ENCODE peak calls at places on chromosome 13, in six cellular contexts. One of them, this sample, is unnamed.

GRCh38 chr13:73092831-73093230 is 34.0 kb downstream of the KLF5 start:
- DNase-seq in tibial nerve: no peak
- DNase-seq in heart left ventricle: no peak
- DNase-seq in cardiac fibroblast: no peak
- DNase-seq in colonic mucosa: no peak
- DNase-seq in body of pancreas: no peak
- DNase-seq in this sample: peak; percentile 32

GRCh38 chr13:100484708-100485107 is 103.9 kb downstream of the GGACT start:
- DNase-seq in tibial nerve: no peak
- DNase-seq in heart left ventricle: no peak
- DNase-seq in cardiac fibroblast: no peak
- DNase-seq in colonic mucosa: peak; percentile 69
- DNase-seq in body of pancreas: no peak
- DNase-seq in this sample: no peak

GRCh38 chr13:85582890-85583289 is 216.3 kb downstream of the SLITRK6 start:
- DNase-seq in tibial nerve: no peak
- DNase-seq in heart left ventricle: no peak
- DNase-seq in cardiac fibroblast: no peak
- DNase-seq in colonic mucosa: no peak
- DNase-seq in body of pancreas: no peak
- DNase-seq in this sample: peak; percentile 17

GRCh38 chr13:23619073-23619855 is 49.1 kb downstream of the TNFRSF19 start:
- DNase-seq in tibial nerve: no peak
- DNase-seq in heart left ventricle: no peak
- DNase-seq in cardiac fibroblast: peak; percentile 52
- DNase-seq in colonic mucosa: no peak
- DNase-seq in body of pancreas: no peak
- DNase-seq in this sample: no peak

GRCh38 chr13:57627663-57628062 is 3.9 kb upstream of the PCDH17 start:
- DNase-seq in tibial nerve: no peak
- DNase-seq in heart left ventricle: no peak
- DNase-seq in cardiac fibroblast: peak; percentile 53
- DNase-seq in colonic mucosa: no peak
- DNase-seq in body of pancreas: no peak
- DNase-seq in this sample: peak; percentile 59

GRCh38 chr13:103007427-103007762 is 58.8 kb downstream of the SLC10A2 start:
- DNase-seq in tibial nerve: no peak
- DNase-seq in heart left ventricle: no peak
- DNase-seq in cardiac fibroblast: no peak
- DNase-seq in colonic mucosa: no peak
- DNase-seq in body of pancreas: no peak
- DNase-seq in this sample: no peak

GRCh38 chr13:35855531-35856019 is 275.6 kb downstream of the DCLK1 start:
- DNase-seq in tibial nerve: no peak
- DNase-seq in heart left ventricle: no peak
- DNase-seq in cardiac fibroblast: peak; percentile 26
- DNase-seq in colonic mucosa: no peak
- DNase-seq in body of pancreas: no peak
- DNase-seq in this sample: no peak

GRCh38 chr13:97219226-97219625 is 2.9 kb upstream of the MBNL2 start:
- DNase-seq in tibial nerve: no peak
- DNase-seq in heart left ventricle: no peak
- DNase-seq in cardiac fibroblast: no peak
- DNase-seq in colonic mucosa: no peak
- DNase-seq in body of pancreas: no peak
- DNase-seq in this sample: no peak

GRCh38 chr13:45658586-45659235 is 43.2 kb upstream of the ERICH6B start:
- DNase-seq in tibial nerve: no peak
- DNase-seq in heart left ventricle: no peak
- DNase-seq in cardiac fibroblast: peak; percentile 33
- DNase-seq in colonic mucosa: no peak
- DNase-seq in body of pancreas: no peak
- DNase-seq in this sample: no peak

GRCh38 chr13:78067290-78067689 is 148.7 kb upstream of the EDNRB start:
- DNase-seq in tibial nerve: no peak
- DNase-seq in heart left ventricle: no peak
- DNase-seq in cardiac fibroblast: no peak
- DNase-seq in colonic mucosa: no peak
- DNase-seq in body of pancreas: no peak
- DNase-seq in this sample: no peak

GRCh38 chr13:34344761-34345600 is 527.0 kb downstream of the RFC3 start:
- DNase-seq in tibial nerve: no peak
- DNase-seq in heart left ventricle: no peak
- DNase-seq in cardiac fibroblast: no peak
- DNase-seq in colonic mucosa: no peak
- DNase-seq in body of pancreas: no peak
- DNase-seq in this sample: peak; percentile 31

GRCh38 chr13:114038211-114038613 is 64.3 kb upstream of the C13orf46 start:
- DNase-seq in tibial nerve: no peak
- DNase-seq in heart left ventricle: no peak
- DNase-seq in cardiac fibroblast: peak; percentile 36
- DNase-seq in colonic mucosa: no peak
- DNase-seq in body of pancreas: no peak
- DNase-seq in this sample: no peak

GRCh38 chr13:39201075-39201630 is 162.9 kb downstream of the NHLRC3 start:
- DNase-seq in tibial nerve: no peak
- DNase-seq in heart left ventricle: peak; percentile 39
- DNase-seq in cardiac fibroblast: peak; percentile 7
- DNase-seq in colonic mucosa: no peak
- DNase-seq in body of pancreas: no peak
- DNase-seq in this sample: no peak

GRCh38 chr13:109715902-109716301 is 70.5 kb downstream of the IRS2 start:
- DNase-seq in tibial nerve: peak; percentile 26
- DNase-seq in heart left ventricle: no peak
- DNase-seq in cardiac fibroblast: peak; percentile 66
- DNase-seq in colonic mucosa: no peak
- DNase-seq in body of pancreas: no peak
- DNase-seq in this sample: peak; percentile 73

GRCh38 chr13:56347014-56347413 is 793.7 kb upstream of the PRR20A start:
- DNase-seq in tibial nerve: no peak
- DNase-seq in heart left ventricle: no peak
- DNase-seq in cardiac fibroblast: no peak
- DNase-seq in colonic mucosa: no peak
- DNase-seq in body of pancreas: no peak
- DNase-seq in this sample: no peak

GRCh38 chr13:40438022-40438692 is 228.3 kb downstream of the FOXO1 start:
- DNase-seq in tibial nerve: no peak
- DNase-seq in heart left ventricle: no peak
- DNase-seq in cardiac fibroblast: peak; percentile 48
- DNase-seq in colonic mucosa: no peak
- DNase-seq in body of pancreas: no peak
- DNase-seq in this sample: no peak

GRCh38 chr13:88979465-88980180 is 1308.5 kb downstream of the SLITRK5 start:
- DNase-seq in tibial nerve: no peak
- DNase-seq in heart left ventricle: peak; percentile 15
- DNase-seq in cardiac fibroblast: no peak
- DNase-seq in colonic mucosa: no peak
- DNase-seq in body of pancreas: no peak
- DNase-seq in this sample: peak; percentile 12

GRCh38 chr13:83884141-83884540 is 1.9 kb upstream of the SLITRK1 start:
- DNase-seq in tibial nerve: no peak
- DNase-seq in heart left ventricle: no peak
- DNase-seq in cardiac fibroblast: no peak
- DNase-seq in colonic mucosa: no peak
- DNase-seq in body of pancreas: no peak
- DNase-seq in this sample: no peak

GRCh38 chr13:25902946-25903345 is 148.9 kb downstream of the SHISA2 start:
- DNase-seq in tibial nerve: no peak
- DNase-seq in heart left ventricle: no peak
- DNase-seq in cardiac fibroblast: no peak
- DNase-seq in colonic mucosa: no peak
- DNase-seq in body of pancreas: no peak
- DNase-seq in this sample: no peak

GRCh38 chr13:108269601-108270328 is at the start of gene TNFSF13B:
- DNase-seq in tibial nerve: no peak
- DNase-seq in heart left ventricle: peak; percentile 36
- DNase-seq in cardiac fibroblast: peak; percentile 54
- DNase-seq in colonic mucosa: peak; percentile 23
- DNase-seq in body of pancreas: peak; percentile 74
- DNase-seq in this sample: peak; percentile 11

GRCh38 chr13:29497137-29497654 is 98.3 kb downstream of the SLC7A1 start:
- DNase-seq in tibial nerve: peak; percentile 35
- DNase-seq in heart left ventricle: peak; percentile 80
- DNase-seq in cardiac fibroblast: peak; percentile 31
- DNase-seq in colonic mucosa: no peak
- DNase-seq in body of pancreas: peak; percentile 55
- DNase-seq in this sample: peak; percentile 74

GRCh38 chr13:60538566-60538965 is 141.5 kb downstream of the TDRD3 start:
- DNase-seq in tibial nerve: no peak
- DNase-seq in heart left ventricle: no peak
- DNase-seq in cardiac fibroblast: no peak
- DNase-seq in colonic mucosa: no peak
- DNase-seq in body of pancreas: no peak
- DNase-seq in this sample: no peak

GRCh38 chr13:102707465-102707864 is 12.6 kb upstream of the METTL21C start:
- DNase-seq in tibial nerve: no peak
- DNase-seq in heart left ventricle: no peak
- DNase-seq in cardiac fibroblast: peak; percentile 68
- DNase-seq in colonic mucosa: no peak
- DNase-seq in body of pancreas: no peak
- DNase-seq in this sample: peak; percentile 91

GRCh38 chr13:101149735-101150380 is 266.4 kb downstream of the NALCN start:
- DNase-seq in tibial nerve: no peak
- DNase-seq in heart left ventricle: no peak
- DNase-seq in cardiac fibroblast: peak; percentile 70
- DNase-seq in colonic mucosa: no peak
- DNase-seq in body of pancreas: no peak
- DNase-seq in this sample: peak; percentile 41

GRCh38 chr13:77928909-77929308 is 10.3 kb upstream of the EDNRB start:
- DNase-seq in tibial nerve: no peak
- DNase-seq in heart left ventricle: no peak
- DNase-seq in cardiac fibroblast: peak; percentile 12
- DNase-seq in colonic mucosa: no peak
- DNase-seq in body of pancreas: no peak
- DNase-seq in this sample: no peak

GRCh38 chr13:42990147-42990990 is 1.7 kb downstream of the EPSTI1 start:
- DNase-seq in tibial nerve: no peak
- DNase-seq in heart left ventricle: no peak
- DNase-seq in cardiac fibroblast: peak; percentile 42
- DNase-seq in colonic mucosa: no peak
- DNase-seq in body of pancreas: no peak
- DNase-seq in this sample: no peak

GRCh38 chr13:29396446-29396845 is 199.0 kb downstream of the SLC7A1 start:
- DNase-seq in tibial nerve: no peak
- DNase-seq in heart left ventricle: no peak
- DNase-seq in cardiac fibroblast: no peak
- DNase-seq in colonic mucosa: no peak
- DNase-seq in body of pancreas: no peak
- DNase-seq in this sample: no peak

DNA sequence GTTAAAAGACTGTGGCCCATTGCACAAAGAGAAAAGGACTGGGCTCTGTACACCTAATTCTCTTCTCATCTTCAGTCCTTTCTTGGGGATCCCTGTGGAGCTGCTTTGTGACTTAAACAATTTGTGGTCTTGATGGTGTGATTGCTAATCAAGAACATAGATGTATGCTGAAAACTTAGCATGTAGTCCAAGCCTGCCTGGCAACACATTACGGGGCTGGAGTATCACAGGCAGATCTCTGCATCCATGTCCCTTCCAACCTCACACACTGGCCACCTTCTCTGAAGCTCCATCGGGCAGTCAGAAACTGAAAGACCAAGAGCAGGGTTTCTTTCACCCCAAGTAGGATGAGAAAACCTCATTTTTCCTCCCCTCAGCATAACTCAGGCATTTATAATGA is 69.6 kb upstream of the ARGLU1 start:
- DNase-seq in tibial nerve: no peak
- DNase-seq in heart left ventricle: no peak
- DNase-seq in cardiac fibroblast: no peak
- DNase-seq in colonic mucosa: no peak
- DNase-seq in body of pancreas: no peak
- DNase-seq in this sample: no peak
- H3K4me3 ChIP-seq in tibial nerve: no peak overlapping the region
- H3K4me3 ChIP-seq in heart left ventricle: no peak overlapping the region
- H3K4me3 ChIP-seq in cardiac fibroblast: no peak overlapping the region
- H3K4me3 ChIP-seq in colonic mucosa: no peak overlapping the region
- H3K4me3 ChIP-seq in body of pancreas: no peak overlapping the region
- H3K4me3 ChIP-seq in this sample: no peak overlapping the region

GRCh38 chr13:48505597-48506091 is 27.2 kb downstream of the RCBTB2 start:
- DNase-seq in tibial nerve: no peak
- DNase-seq in heart left ventricle: peak; percentile 69
- DNase-seq in cardiac fibroblast: peak; percentile 45
- DNase-seq in colonic mucosa: no peak
- DNase-seq in body of pancreas: peak; percentile 10
- DNase-seq in this sample: peak; percentile 52
- H3K4me3 ChIP-seq in tibial nerve: no peak overlapping the region
- H3K4me3 ChIP-seq in heart left ventricle: peak overlapping the region; percentile 27
- H3K4me3 ChIP-seq in cardiac fibroblast: no peak overlapping the region
- H3K4me3 ChIP-seq in colonic mucosa: no peak overlapping the region
- H3K4me3 ChIP-seq in body of pancreas: no peak overlapping the region
- H3K4me3 ChIP-seq in this sample: no peak overlapping the region

DNA sequence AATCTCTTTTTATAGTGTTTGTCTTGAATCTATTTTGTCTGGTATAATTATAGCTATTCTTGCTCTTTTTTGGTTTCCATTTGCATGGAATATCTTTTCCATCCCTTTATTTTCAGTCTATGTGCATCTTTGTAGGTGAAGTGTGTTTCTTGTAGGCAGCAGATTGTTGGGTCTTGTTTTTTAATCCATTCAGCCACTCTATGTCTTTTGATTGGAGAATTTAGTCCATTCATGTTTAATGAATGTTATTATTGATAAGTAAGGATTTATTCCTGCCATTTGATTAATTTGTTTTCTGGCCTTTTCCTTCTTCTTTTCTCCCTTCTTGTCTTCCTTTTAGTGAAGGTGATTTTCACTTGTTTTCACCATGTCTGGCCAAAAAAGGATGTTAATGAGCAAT is 11.7 kb upstream of the ZDHHC20 start:
- DNase-seq in tibial nerve: no peak
- DNase-seq in heart left ventricle: no peak
- DNase-seq in cardiac fibroblast: no peak
- DNase-seq in colonic mucosa: no peak
- DNase-seq in body of pancreas: no peak
- DNase-seq in this sample: no peak
- H3K4me3 ChIP-seq in tibial nerve: no peak overlapping the region
- H3K4me3 ChIP-seq in heart left ventricle: no peak overlapping the region
- H3K4me3 ChIP-seq in cardiac fibroblast: no peak overlapping the region
- H3K4me3 ChIP-seq in colonic mucosa: no peak overlapping the region
- H3K4me3 ChIP-seq in body of pancreas: no peak overlapping the region
- H3K4me3 ChIP-seq in this sample: no peak overlapping the region

GRCh38 chr13:64075543-64076271 is 2660.1 kb upstream of the PCDH20 start:
- DNase-seq in tibial nerve: no peak
- DNase-seq in heart left ventricle: no peak
- DNase-seq in cardiac fibroblast: no peak
- DNase-seq in colonic mucosa: no peak
- DNase-seq in body of pancreas: no peak
- DNase-seq in this sample: no peak
- H3K4me3 ChIP-seq in tibial nerve: no peak overlapping the region
- H3K4me3 ChIP-seq in heart left ventricle: no peak overlapping the region
- H3K4me3 ChIP-seq in cardiac fibroblast: no peak overlapping the region
- H3K4me3 ChIP-seq in colonic mucosa: no peak overlapping the region
- H3K4me3 ChIP-seq in body of pancreas: no peak overlapping the region
- H3K4me3 ChIP-seq in this sample: no peak overlapping the region